ENCODE peak calls at places on chromosomes 12 and 14, in five cellular contexts. M is testis; C is Panc1; Q is CD8-positive, alpha-beta T cell; H is trophoblast cell. O is an unnamed sample.
A peak's percentile ranks its signal among the peaks of the same experiment; 100 is the strongest.

GRCh38 chr12:102300824-102301461 is 103.3 kb upstream of the PMCH start:
- DNase-seq in M (no peak), C (peak; percentile 4), Q (no peak), H (peak; percentile 71), O (peak; percentile 45)

GRCh38 chr12:122850048-122850445 is 14.8 kb downstream of the HIP1R start:
- DNase-seq in M (no peak), C (no peak), Q (no peak), H (no peak), O (no peak)

GRCh38 chr12:16245199-16245598 is 32.3 kb downstream of the SLC15A5 start:
- DNase-seq in M (no peak), C (no peak), Q (no peak), H (no peak), O (no peak)

GRCh38 chr12:114649585-114649984 is 34.4 kb downstream of the TBX3 start:
- DNase-seq in M (no peak), C (no peak), Q (no peak), H (no peak), O (no peak)

GRCh38 chr12:1843641-1844005 is 23.3 kb downstream of the LRTM2 start:
- DNase-seq in M (no peak), C (no peak), Q (no peak), H (no peak), O (no peak)

GRCh38 chr12:107325075-107325474 is 231.7 kb upstream of the CRY1 start:
- DNase-seq in M (no peak), C (no peak), Q (no peak), H (no peak), O (no peak)

GRCh38 chr12:69933115-69933552 is 108.1 kb downstream of the MYRFL start:
- DNase-seq in M (no peak), C (no peak), Q (no peak), H (no peak), O (no peak)

GRCh38 chr12:45483571-45483970 is 245.9 kb upstream of the ARID2 start:
- DNase-seq in M (peak; percentile 64), C (no peak), Q (no peak), H (no peak), O (no peak)

GRCh38 chr12:34394211-34395055 is 372.1 kb downstream of the ALG10 start:
- DNase-seq in M (no peak), C (no peak), Q (peak; percentile 6), H (no peak), O (no peak)

GRCh38 chr14:87877877-87878276 is 115.1 kb downstream of the GALC start:
- DNase-seq in M (no peak), C (no peak), Q (no peak), H (no peak), O (no peak)

GRCh38 chr14:81927069-81927468 is 393.4 kb upstream of the SEL1L start:
- DNase-seq in M (no peak), C (no peak), Q (no peak), H (no peak), O (peak; percentile 7)

GRCh38 chr12:27814411-27814810 is 34.4 kb upstream of the MANSC4 start:
- DNase-seq in M (no peak), C (no peak), Q (no peak), H (no peak), O (no peak)

GRCh38 chr12:55925870-55926737 is 1.6 kb downstream of the PYM1 start:
- DNase-seq in M (no peak), C (no peak), Q (no peak), H (no peak), O (peak; percentile 22)

GRCh38 chr14:38278035-38278434 is 22.1 kb upstream of the CLEC14A start:
- DNase-seq in M (no peak), C (no peak), Q (no peak), H (no peak), O (no peak)

GRCh38 chr12:124369055-124369900 is 74.4 kb downstream of the RFLNA start:
- DNase-seq in M (peak; percentile 93), C (no peak), Q (no peak), H (peak; percentile 78), O (no peak)

GRCh38 chr14:78131201-78131600 is 39.0 kb upstream of the NRXN3 start:
- DNase-seq in M (no peak), C (no peak), Q (no peak), H (no peak), O (no peak)

GRCh38 chr14:24121210-24121609 is 6.5 kb upstream of the NRL start:
- DNase-seq in M (no peak), C (no peak), Q (no peak), H (no peak), O (no peak)

GRCh38 chr12:101604132-101604531 is 9.4 kb downstream of the MYBPC1 start:
- DNase-seq in M (no peak), C (no peak), Q (no peak), H (no peak), O (no peak)

GRCh38 chr12:132257955-132258490 is 71.4 kb downstream of the GALNT9 start:
- DNase-seq in M (no peak), C (no peak), Q (no peak), H (no peak), O (no peak)

DNA sequence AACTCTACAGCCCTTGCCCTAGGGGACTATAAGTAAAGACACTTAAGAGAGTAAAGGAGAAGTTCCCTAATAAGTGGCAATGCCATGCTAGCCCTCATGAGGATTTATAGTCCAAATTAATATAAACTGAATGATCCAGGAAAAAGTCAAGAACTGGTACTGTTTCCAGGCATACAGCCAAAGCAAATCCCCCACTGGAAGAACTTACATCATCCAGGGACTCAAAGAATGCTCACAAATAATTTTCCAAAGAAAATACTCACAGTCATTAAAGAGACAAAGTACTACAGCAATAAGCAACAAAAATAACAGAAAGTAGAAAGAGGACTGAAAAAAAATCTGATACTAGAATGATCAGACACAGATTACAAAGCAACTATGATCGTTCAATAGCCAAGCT is 79.7 kb upstream of the RAP1B start:
- DNase-seq in M (no peak), C (no peak), Q (no peak), H (no peak), O (no peak)
- H3K4me3 ChIP-seq in M (no peak overlapping the region), C (no peak overlapping the region), Q (no peak overlapping the region), H (no peak overlapping the region), O (no peak overlapping the region)

DNA sequence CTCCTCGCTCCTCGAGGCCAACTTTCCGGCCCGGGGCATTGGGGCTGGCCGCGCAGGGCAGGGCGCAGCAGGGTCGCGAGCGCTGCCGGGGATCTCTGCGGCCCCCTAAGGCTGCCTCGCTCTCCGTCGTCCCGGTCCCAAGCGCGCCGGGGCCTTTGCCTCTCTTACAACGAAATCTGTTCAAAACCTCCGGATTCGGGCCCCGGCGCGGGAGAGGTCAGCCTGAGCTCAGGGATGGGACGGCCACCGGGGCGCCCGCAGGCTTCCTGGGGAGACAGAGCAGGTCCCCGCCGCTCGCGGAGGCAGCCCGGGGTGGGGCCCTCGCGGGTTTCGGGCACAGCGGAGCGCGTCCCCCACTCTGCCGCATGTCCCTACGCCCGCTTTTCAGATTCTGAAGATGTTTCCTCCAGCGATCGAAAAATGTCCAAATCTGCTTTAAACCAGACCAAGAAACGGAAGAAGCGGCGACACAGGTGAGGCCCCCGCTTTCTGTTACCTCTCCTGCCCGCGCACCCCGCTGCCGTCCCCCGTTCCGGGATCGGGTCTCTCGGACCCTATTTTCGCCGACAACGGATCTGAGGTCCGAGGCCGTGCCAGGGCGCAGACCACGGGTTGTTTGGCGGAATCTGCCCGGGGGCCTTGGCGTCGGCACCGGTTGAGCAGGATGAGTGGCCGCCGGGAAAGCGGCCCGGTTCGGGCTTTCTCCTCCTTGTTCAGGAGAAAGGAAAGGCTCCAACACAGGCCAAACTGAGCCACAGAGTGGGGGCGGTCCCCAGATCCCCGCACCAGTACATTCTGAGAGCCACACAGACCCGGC is 1.8 kb downstream of the VSX2 start:
- DNase-seq in M (no peak), C (no peak), Q (no peak), H (peak; percentile 37), O (no peak)
- H3K4me3 ChIP-seq in M (peak overlapping the region; percentile 6), C (no peak overlapping the region), Q (peak overlapping the region; percentile 37), H (no peak overlapping the region), O (no peak overlapping the region)

DNA sequence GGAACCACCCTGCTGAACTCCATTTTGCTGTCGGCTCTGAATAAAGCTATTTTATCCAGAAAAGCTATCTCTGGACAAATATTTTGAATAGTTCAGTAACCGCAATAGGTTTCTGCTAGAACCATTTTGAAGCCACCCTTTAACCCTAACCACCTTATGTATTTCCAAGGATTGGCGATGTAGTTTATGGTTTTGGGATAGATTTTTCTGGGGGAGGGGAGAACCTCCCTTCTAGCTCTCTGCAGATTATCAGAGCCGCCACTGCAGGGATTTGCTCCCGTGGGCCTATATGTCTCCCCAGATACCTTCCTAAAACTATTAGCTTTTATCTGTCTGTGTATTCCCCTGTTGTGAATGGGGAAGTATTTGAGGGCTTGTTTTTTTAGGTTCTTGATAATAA is 1.8 kb upstream of the TUBA1B start:
- DNase-seq in M (no peak), C (no peak), Q (no peak), H (no peak), O (no peak)
- H3K4me3 ChIP-seq in M (no peak overlapping the region), C (peak overlapping the region; percentile 100), Q (no peak overlapping the region), H (no peak overlapping the region), O (no peak overlapping the region)

DNA sequence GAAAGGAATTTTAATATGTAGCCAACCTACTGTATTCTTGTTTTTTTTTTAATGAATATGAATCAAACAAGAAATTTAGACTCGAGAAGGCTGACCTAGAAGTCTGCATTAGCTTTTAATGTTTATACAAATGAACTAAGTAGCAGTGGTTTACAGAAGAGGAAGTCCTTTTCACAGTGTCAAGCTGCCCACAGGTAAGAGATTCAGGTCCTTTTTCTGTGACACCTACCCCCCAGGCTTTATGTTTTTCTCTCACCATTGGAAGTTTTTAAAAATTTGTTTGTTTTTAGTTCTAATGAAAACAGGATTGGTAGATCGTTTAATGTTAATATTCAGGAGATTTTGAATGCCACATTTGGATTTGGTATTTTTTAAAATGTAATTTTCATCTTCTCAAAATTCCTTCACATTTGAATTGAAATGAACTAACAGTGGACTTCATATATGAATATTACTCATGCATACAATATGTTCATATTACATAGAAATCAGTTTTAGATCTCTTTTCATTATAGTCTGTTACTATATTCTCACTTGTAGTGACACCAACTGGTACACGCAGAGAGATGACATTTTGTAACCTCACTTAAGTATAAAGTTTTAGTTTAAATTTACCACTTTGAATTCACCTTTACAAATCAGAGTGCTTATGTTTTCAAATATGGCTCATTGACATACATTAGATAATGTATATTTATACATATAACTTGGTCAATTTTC is 29.7 kb downstream of the ATF7IP start:
- DNase-seq in M (no peak), C (no peak), Q (no peak), H (no peak), O (no peak)
- H3K4me3 ChIP-seq in M (no peak overlapping the region), C (no peak overlapping the region), Q (no peak overlapping the region), H (no peak overlapping the region), O (peak overlapping the region; percentile 2)

GRCh38 chr12:57940052-57940914 is 1.1 kb upstream of the ATP23 start:
- DNase-seq in M (no peak), C (no peak), Q (no peak), H (no peak), O (no peak)
- H3K4me3 ChIP-seq in M (peak overlapping the region; percentile 73), C (peak overlapping the region; percentile 64), Q (peak overlapping the region; percentile 97), H (no peak overlapping the region), O (peak overlapping the region; percentile 91)

GRCh38 chr12:47811581-47812484 is 7.9 kb downstream of the HDAC7 start:
- DNase-seq in M (peak; percentile 78), C (no peak), Q (no peak), H (no peak), O (no peak)
- H3K4me3 ChIP-seq in M (peak overlapping the region; percentile 59), C (no peak overlapping the region), Q (peak overlapping the region; percentile 59), H (no peak overlapping the region), O (peak overlapping the region; percentile 72)